ENCODE peak calls at places on chromosome 3, in ten cellular contexts. P, C, J, D, M, A, Q, F, Y and B are unnamed samples.

GRCh38 chr3:129230311-129231019 is 18.9 kb upstream of the COPG1 start:
- DNase-seq in P (no peak), C (no peak), J (peak), D (no peak), M (peak), A (peak), Q (no peak), F (peak), Y (no peak), B (peak)

GRCh38 chr3:184005981-184006507 is 11.6 kb downstream of the ABCC5 start:
- DNase-seq in P (no peak), C (no peak), J (no peak), D (no peak), M (peak), A (peak), Q (no peak), F (peak), Y (no peak), B (no peak)

GRCh38 chr3:30481241-30481640 is 125.2 kb upstream of the TGFBR2 start:
- DNase-seq in P (no peak), C (no peak), J (no peak), D (no peak), M (no peak), A (no peak), Q (no peak), F (no peak), Y (no peak), B (no peak)

GRCh38 chr3:102089182-102089581 is 239.9 kb downstream of the NFKBIZ start:
- DNase-seq in P (no peak), C (no peak), J (no peak), D (no peak), M (no peak), A (peak), Q (no peak), F (no peak), Y (no peak), B (no peak)

GRCh38 chr3:134323966-134324962 is 50.0 kb downstream of the AMOTL2 start:
- DNase-seq in P (no peak), C (no peak), J (no peak), D (no peak), M (no peak), A (no peak), Q (no peak), F (no peak), Y (no peak), B (no peak)

GRCh38 chr3:63043631-63044030 is 168.4 kb upstream of the CADPS start:
- DNase-seq in P (no peak), C (no peak), J (peak), D (no peak), M (no peak), A (peak), Q (no peak), F (peak), Y (no peak), B (no peak)

GRCh38 chr3:159787191-159787590 is 201.4 kb upstream of the IL12A start:
- DNase-seq in P (peak), C (no peak), J (peak), D (no peak), M (no peak), A (peak), Q (no peak), F (peak), Y (no peak), B (no peak)

GRCh38 chr3:64008487-64008886 is 14.8 kb downstream of the PSMD6 start:
- DNase-seq in P (no peak), C (no peak), J (no peak), D (no peak), M (no peak), A (no peak), Q (no peak), F (no peak), Y (no peak), B (no peak)

GRCh38 chr3:48367201-48367600 is 4.8 kb upstream of the FBXW12 start:
- DNase-seq in P (no peak), C (no peak), J (no peak), D (no peak), M (no peak), A (no peak), Q (no peak), F (no peak), Y (no peak), B (no peak)

GRCh38 chr3:175121225-175121624 is 262.1 kb downstream of the NAALADL2 start:
- DNase-seq in P (no peak), C (no peak), J (no peak), D (no peak), M (no peak), A (no peak), Q (no peak), F (no peak), Y (no peak), B (no peak)

GRCh38 chr3:65342084-65342683 is 654.4 kb upstream of the ADAMTS9 start:
- DNase-seq in P (no peak), C (no peak), J (peak), D (peak), M (peak), A (peak), Q (no peak), F (peak), Y (no peak), B (no peak)

GRCh38 chr3:144770813-144771400 is 799.3 kb downstream of the DIPK2A start:
- DNase-seq in P (peak), C (no peak), J (peak), D (no peak), M (no peak), A (peak), Q (no peak), F (peak), Y (no peak), B (no peak)

GRCh38 chr3:185823280-185824044 is 1.4 kb downstream of the IGF2BP2 start:
- DNase-seq in P (no peak), C (no peak), J (peak), D (peak), M (peak), A (no peak), Q (no peak), F (no peak), Y (no peak), B (no peak)